ENCODE peak calls at places on chromosomes 3 and 15, in eight cellular contexts. C is esophagus squamous epithelium, X is HCT116, I is tibial nerve, O is body of pancreas, L is sigmoid colon, G is A549, R is spleen. F is an unnamed sample. For H3K4me1, the result is how much of the 10 kb centered on the place peaks cover.

GRCh38 chr3:99965077-99965476 is 147.4 kb downstream of the CMSS1 start:
- DNase-seq in G (no peak), L (no peak), X (no peak), R (no peak), C (no peak), I (no peak), O (peak), F (no peak)

GRCh38 chr3:182925330-182925943 is 54.9 kb downstream of the DCUN1D1 start:
- DNase-seq in O (no peak), C (no peak), L (no peak), R (no peak), X (no peak), G (no peak), I (no peak), F (no peak)

GRCh38 chr15:62138124-62138523 is 27.0 kb downstream of the C2CD4B start:
- DNase-seq in X (no peak), L (no peak), G (peak), R (no peak), C (no peak), I (no peak), O (no peak), F (no peak)

GRCh38 chr3:150449169-150449721 is 41.1 kb downstream of the TSC22D2 start:
- DNase-seq in R (no peak), X (no peak), O (no peak), I (no peak), L (no peak), G (no peak), C (no peak), F (no peak)

GRCh38 chr3:49030331-49030730 is 1.1 kb upstream of the IMPDH2 start:
- DNase-seq in X (no peak), G (no peak), I (no peak), C (no peak), O (no peak), L (peak), R (no peak), F (no peak)

GRCh38 chr15:100614336-100614735 is 11.9 kb downstream of the ASB7 start:
- DNase-seq in L (no peak), I (no peak), O (no peak), G (no peak), C (no peak), X (no peak), R (no peak), F (no peak)

GRCh38 chr15:99424978-99425665 is 140.7 kb upstream of the MEF2A start:
- DNase-seq in C (no peak), L (peak), G (no peak), O (no peak), I (peak), X (no peak), R (peak), F (no peak)

GRCh38 chr3:59607628-59608027 is 557.8 kb upstream of the CFAP20DC start:
- DNase-seq in I (no peak), C (no peak), G (peak), R (no peak), O (no peak), L (no peak), X (peak), F (no peak)

GRCh38 chr15:41620536-41621199 is 39.5 kb upstream of the MGA start:
- DNase-seq in X (no peak), L (no peak), O (no peak), C (no peak), G (peak), I (no peak), R (no peak), F (peak)

GRCh38 chr3:4306860-4307259 is 3.7 kb downstream of the SETMAR start:
- DNase-seq in C (no peak), O (no peak), G (no peak), R (no peak), L (no peak), I (no peak), X (no peak), F (no peak)

GRCh38 chr15:35136552-35136951 is 51.5 kb upstream of the NANOGP8 start:
- DNase-seq in I (no peak), L (no peak), G (no peak), X (no peak), R (no peak), O (no peak), C (no peak), F (no peak)

GRCh38 chr3:122353215-122353614 is 28.2 kb downstream of the CSTA start:
- DNase-seq in R (no peak), L (no peak), X (no peak), G (no peak), C (no peak), I (no peak), O (no peak), F (no peak)

GRCh38 chr3:78689378-78689777 is 1078.4 kb downstream of the ROBO1 start:
- DNase-seq in R (no peak), C (no peak), L (no peak), G (no peak), O (no peak), I (no peak), X (no peak), F (no peak)

GRCh38 chr3:140848675-140849074 is 93.0 kb upstream of the SLC25A36 start:
- DNase-seq in R (no peak), I (no peak), G (no peak), X (no peak), O (no peak), C (no peak), L (no peak), F (no peak)

GRCh38 chr3:113499081-113499480 is 15.9 kb downstream of the SPICE1 start:
- DNase-seq in C (no peak), X (no peak), R (no peak), I (no peak), L (no peak), O (no peak), G (no peak), F (no peak)

GRCh38 chr3:124619887-124620599 is 110.2 kb upstream of the UMPS start:
- DNase-seq in R (no peak), L (no peak), C (no peak), X (no peak), I (no peak), G (no peak), O (no peak), F (no peak)

GRCh38 chr3:55402886-55403605 is 84.1 kb downstream of the WNT5A start:
- DNase-seq in I (no peak), R (no peak), O (no peak), L (no peak), G (peak), C (no peak), X (no peak), F (no peak)

GRCh38 chr3:134357914-134358811 is 16.1 kb downstream of the AMOTL2 start:
- DNase-seq in G (peak), L (peak), X (peak), O (peak), C (no peak), I (peak), R (peak), F (peak)

GRCh38 chr15:84979651-84980050 is 2.0 kb upstream of the PDE8A start:
- DNase-seq in O (peak), R (peak), G (peak), X (no peak), C (no peak), L (no peak), I (no peak), F (no peak)

GRCh38 chr3:184231671-184232070 is 2.3 kb downstream of the VWA5B2 start:
- DNase-seq in R (no peak), I (no peak), G (no peak), X (no peak), L (no peak), C (no peak), O (no peak), F (no peak)

GRCh38 chr3:89059201-89059600 is 48.2 kb upstream of the EPHA3 start:
- DNase-seq in L (no peak), I (no peak), R (no peak), X (no peak), O (no peak), C (no peak), G (no peak), F (no peak)

GRCh38 chr3:16136042-16136441 is 38.4 kb upstream of the GALNT15 start:
- DNase-seq in O (no peak), C (no peak), I (no peak), R (no peak), X (no peak), L (no peak), G (no peak), F (no peak)

GRCh38 chr3:37456270-37456708 is 281.9 kb upstream of the LRRFIP2 start:
- DNase-seq in X (no peak), R (no peak), I (peak), G (no peak), C (no peak), L (peak), O (peak), F (no peak)

GRCh38 chr15:75455982-75456531 is 4.6 kb upstream of the SIN3A start:
- DNase-seq in G (peak), I (peak), X (peak), R (no peak), O (no peak), L (no peak), C (no peak), F (peak)

GRCh38 chr3:50574280-50574831 is 5.0 kb downstream of the HEMK1 start:
- DNase-seq in O (no peak), I (no peak), C (no peak), R (no peak), G (no peak), L (no peak), X (no peak), F (no peak)
- H3K4me3 ChIP-seq in O (no peak), I (no peak), C (no peak), R (no peak), G (no peak), L (no peak), X (no peak), F (no peak)

DNA sequence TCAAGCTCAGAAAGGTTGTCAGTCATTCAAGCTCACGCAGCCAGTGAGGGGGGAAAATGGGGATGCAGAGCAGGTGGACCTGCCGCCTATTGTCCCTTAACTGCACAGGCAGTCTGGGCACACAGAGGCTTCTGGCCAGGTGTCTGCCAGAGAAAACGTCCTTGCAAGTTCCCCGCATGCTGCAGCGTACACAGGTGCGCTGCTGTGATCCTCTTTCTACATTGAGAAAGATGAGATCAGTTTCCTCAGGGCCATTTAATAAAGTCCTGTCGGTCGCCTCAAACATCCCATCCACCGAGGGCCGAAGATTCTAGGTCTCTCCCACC is 445 bp upstream of the TSEN2 start:
- DNase-seq in G (no peak), I (no peak), L (no peak), R (peak), X (no peak), O (no peak), C (no peak), F (no peak)
- H3K4me1 ChIP-seq in G (under half), I (under half), L (under half), R (under half), X (under half), O (under half), C (under half), F (under half)

GRCh38 chr3:98732239-98733054 is 30.7 kb upstream of the ST3GAL6 start:
- DNase-seq in R (peak), L (peak), I (peak), O (peak), C (no peak), X (peak), G (peak), F (peak)
- TF ChIP-seq POLR2A in R (no peak), L (no peak), I (peak), O (no peak), C (no peak), X (peak), G (peak), F (no peak)

DNA sequence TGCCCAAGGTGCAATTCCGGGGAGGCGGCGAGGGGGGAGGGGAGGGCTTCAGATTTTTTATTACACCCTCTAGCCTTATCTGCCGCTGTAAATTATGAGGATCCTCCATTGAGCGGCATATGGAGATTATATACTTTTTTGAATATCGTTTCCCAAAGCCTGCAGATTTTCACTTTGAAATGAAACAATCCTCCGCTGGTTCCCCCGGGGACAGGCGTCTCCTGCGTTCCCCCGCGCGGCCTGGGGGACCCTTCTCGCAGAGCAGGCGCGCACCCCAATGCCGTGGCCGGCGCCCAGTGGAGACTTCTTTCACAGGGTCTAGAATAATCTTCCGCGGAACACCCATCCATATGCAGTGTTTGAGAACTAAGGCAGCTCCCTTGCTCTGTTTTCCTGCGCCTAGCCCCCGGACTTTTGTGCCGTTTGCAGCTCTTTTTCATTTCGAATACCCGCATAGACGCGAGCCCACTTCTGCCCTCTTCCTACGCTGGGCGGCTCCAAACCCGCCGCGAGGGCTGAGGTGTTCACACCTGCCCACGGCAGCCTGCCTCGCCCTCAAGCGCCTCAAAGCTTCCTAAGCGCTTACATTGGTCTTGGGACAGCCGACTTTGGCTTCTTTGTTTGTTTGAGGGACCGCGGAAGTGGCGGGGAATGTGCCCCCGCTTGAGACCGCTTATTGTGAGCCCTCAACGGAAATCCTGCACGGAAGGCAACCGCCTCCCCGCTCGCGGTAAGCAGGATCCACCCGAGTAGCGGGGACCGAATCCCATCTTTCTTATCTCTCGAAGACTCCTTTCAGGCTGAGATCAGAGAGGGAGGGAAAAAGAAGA is 7.5 kb downstream of the SOX14 start:
- DNase-seq in R (no peak), L (no peak), C (no peak), O (no peak), G (no peak), X (no peak), I (no peak), F (no peak)
- H3K4me3 ChIP-seq in R (peak), L (peak), C (peak), O (peak), G (peak), X (no peak), I (peak), F (peak)

F was measured in Peyer's patch.